ENCODE peak calls at places on chromosomes 2 and 18, in five cellular contexts. Q, O, J, T and A are unnamed samples.

GRCh38 chr2:32474391-32474790 is 117.6 kb downstream of the BIRC6 start:
- DNase-seq in O (no peak), Q (no peak), T (no peak), J (no peak), A (no peak)

GRCh38 chr2:150620860-150621259 is 133.4 kb upstream of the RND3 start:
- DNase-seq in Q (no peak), T (no peak), J (peak; percentile 53), O (no peak), A (no peak)

GRCh38 chr2:176285321-176285720 is 16.1 kb downstream of the MTX2 start:
- DNase-seq in Q (no peak), O (no peak), T (no peak), J (no peak), A (no peak)

GRCh38 chr18:23071285-23071684 is 64.0 kb upstream of the CABLES1 start:
- DNase-seq in O (peak; percentile 53), T (no peak), J (no peak), Q (peak; percentile 59), A (no peak)

GRCh38 chr2:223853425-223853837 is 16.0 kb upstream of the AP1S3 start:
- DNase-seq in Q (no peak), O (no peak), T (no peak), J (peak; percentile 43), A (no peak)

GRCh38 chr2:188187726-188188125 is 103.9 kb upstream of the GULP1 start:
- DNase-seq in O (no peak), J (no peak), T (no peak), Q (no peak), A (no peak)

GRCh38 chr2:230762317-230762896 is 49.8 kb downstream of the CAB39 start:
- DNase-seq in T (peak; percentile 13), O (no peak), Q (no peak), J (peak; percentile 65), A (peak; percentile 13)

GRCh38 chr2:197500503-197501179 is 462 bp downstream of the HSPE1 start:
- DNase-seq in J (peak; percentile 24), Q (no peak), O (no peak), T (no peak), A (no peak)

GRCh38 chr2:115163572-115163971 is 721.1 kb downstream of the DPP10 start:
- DNase-seq in J (no peak), O (no peak), Q (no peak), T (no peak), A (no peak)

GRCh38 chr2:233007739-233008138 is 5.3 kb downstream of the NGEF start:
- DNase-seq in Q (no peak), J (no peak), O (no peak), T (no peak), A (no peak)

GRCh38 chr2:38224821-38225450 is 149.0 kb upstream of the CYP1B1 start:
- DNase-seq in O (no peak), T (no peak), J (no peak), Q (no peak), A (no peak)

GRCh38 chr18:907880-908512 is 3.3 kb downstream of the ADCYAP1 start:
- DNase-seq in O (no peak), J (no peak), Q (no peak), T (peak; percentile 20), A (no peak)

GRCh38 chr2:236712304-236712703 is 142.7 kb downstream of the ACKR3 start:
- DNase-seq in J (peak; percentile 11), Q (no peak), O (no peak), T (no peak), A (no peak)

GRCh38 chr2:55839182-55839819 is 84.3 kb downstream of the EFEMP1 start:
- DNase-seq in T (no peak), J (peak; percentile 77), O (no peak), Q (no peak), A (peak; percentile 10)

GRCh38 chr2:38960609-38961320 is 71.1 kb downstream of the ARHGEF33 start:
- DNase-seq in Q (no peak), O (no peak), J (no peak), T (no peak), A (no peak)